ENCODE peak calls at places on chromosomes 5 and 9, in ten cellular contexts. D is GM23338, N is SK-N-SH, X is astrocyte, M is transverse colon, H is hepatocyte, I is uterus, P is kidney epithelial cell, A is ovary, Y is PC-3. G is an unnamed sample. For H3K27me3, the result is how much of the 10 kb centered on the place peaks cover.

GRCh38 chr5:68178579-68178978 is 37.0 kb upstream of the PIK3R1 start:
- DNase-seq in D (no peak), N (no peak), X (peak), M (no peak), H (peak), I (no peak), P (no peak), A (no peak), Y (peak), G (no peak)

GRCh38 chr5:67773439-67773988 is 442.0 kb upstream of the PIK3R1 start:
- DNase-seq in D (no peak), N (no peak), X (peak), M (peak), H (peak), I (no peak), P (no peak), A (no peak), Y (no peak), G (no peak)

GRCh38 chr5:113722979-113723378 is 209.5 kb downstream of the YTHDC2 start:
- DNase-seq in D (no peak), N (no peak), X (no peak), M (no peak), H (no peak), I (peak), P (no peak), A (no peak), Y (no peak), G (no peak)

GRCh38 chr5:91419571-91420537 is 36.7 kb upstream of the ARRDC3 start:
- DNase-seq in D (peak), N (peak), X (no peak), M (peak), H (peak), I (peak), P (no peak), A (peak), Y (peak), G (no peak)

GRCh38 chr5:81850932-81851331 is 100.0 kb upstream of the SSBP2 start:
- DNase-seq in D (no peak), N (no peak), X (no peak), M (no peak), H (no peak), I (no peak), P (no peak), A (no peak), Y (no peak), G (no peak)

GRCh38 chr9:13983607-13984006 is 330.3 kb downstream of the NFIB start:
- DNase-seq in D (no peak), N (no peak), X (no peak), M (no peak), H (no peak), I (no peak), P (no peak), A (no peak), Y (no peak), G (no peak)

GRCh38 chr5:14753292-14753691 is 88.8 kb downstream of the OTULIN start:
- DNase-seq in D (no peak), N (no peak), X (no peak), M (no peak), H (peak), I (no peak), P (no peak), A (no peak), Y (no peak), G (no peak)

GRCh38 chr5:142324377-142324870 is 397 bp downstream of the SPRY4 start:
- DNase-seq in D (no peak), N (peak), X (no peak), M (no peak), H (no peak), I (peak), P (no peak), A (peak), Y (no peak), G (no peak)

GRCh38 chr5:69492391-69493234 is at the start of gene OCLN:
- DNase-seq in D (peak), N (peak), X (no peak), M (peak), H (peak), I (no peak), P (no peak), A (no peak), Y (peak), G (no peak)

GRCh38 chr5:14439087-14439841 is 142.3 kb upstream of the OTULINL start:
- DNase-seq in D (no peak), N (no peak), X (no peak), M (no peak), H (no peak), I (no peak), P (no peak), A (no peak), Y (no peak), G (no peak)

GRCh38 chr5:122561209-122561608 is 213.7 kb upstream of the SNX2 start:
- DNase-seq in D (no peak), N (no peak), X (peak), M (no peak), H (no peak), I (no peak), P (no peak), A (no peak), Y (no peak), G (no peak)

GRCh38 chr9:114681594-114682332 is at the start of gene TEX48:
- DNase-seq in D (peak), N (peak), X (peak), M (peak), H (peak), I (peak), P (no peak), A (no peak), Y (peak), G (no peak)

GRCh38 chr5:78065663-78066062 is 228.8 kb downstream of the AP3B1 start:
- DNase-seq in D (peak), N (no peak), X (no peak), M (no peak), H (no peak), I (no peak), P (no peak), A (no peak), Y (peak), G (no peak)

GRCh38 chr5:59178482-59178881 is 595.6 kb downstream of the RAB3C start:
- DNase-seq in D (no peak), N (no peak), X (no peak), M (no peak), H (no peak), I (no peak), P (no peak), A (no peak), Y (no peak), G (no peak)

GRCh38 chr5:154754460-154755360 is 467 bp upstream of the LARP1 start:
- DNase-seq in D (peak), N (peak), X (peak), M (peak), H (peak), I (peak), P (peak), A (peak), Y (peak), G (peak)

GRCh38 chr9:129113645-129114304 is 2.6 kb downstream of the PTPA start:
- DNase-seq in D (no peak), N (no peak), X (no peak), M (no peak), H (no peak), I (no peak), P (no peak), A (no peak), Y (no peak), G (no peak)

GRCh38 chr5:130912088-130912487 is 253.0 kb downstream of the HINT1 start:
- DNase-seq in D (peak), N (no peak), X (no peak), M (no peak), H (no peak), I (no peak), P (no peak), A (no peak), Y (peak), G (no peak)

GRCh38 chr5:159132429-159133040 is 32.8 kb upstream of the EBF1 start:
- DNase-seq in D (no peak), N (no peak), X (no peak), M (no peak), H (no peak), I (no peak), P (no peak), A (no peak), Y (peak), G (no peak)

GRCh38 chr9:133777871-133778270 is 39.7 kb upstream of the SARDH start:
- DNase-seq in D (no peak), N (no peak), X (no peak), M (no peak), H (no peak), I (no peak), P (no peak), A (no peak), Y (no peak), G (no peak)

GRCh38 chr5:31937703-31938102 is 236.4 kb downstream of the GOLPH3 start:
- DNase-seq in D (no peak), N (no peak), X (no peak), M (no peak), H (no peak), I (no peak), P (no peak), A (no peak), Y (no peak), G (no peak)

GRCh38 chr5:108481355-108481931 is 99.5 kb upstream of the FBXL17 start:
- DNase-seq in D (peak), N (peak), X (no peak), M (no peak), H (peak), I (no peak), P (no peak), A (no peak), Y (peak), G (no peak)

GRCh38 chr5:52985306-52985705 is 3.8 kb upstream of the ITGA2 start:
- DNase-seq in D (no peak), N (no peak), X (no peak), M (no peak), H (no peak), I (no peak), P (no peak), A (no peak), Y (peak), G (no peak)

GRCh38 chr5:170584446-170584845 is 80.6 kb downstream of the KCNIP1 start:
- DNase-seq in D (no peak), N (no peak), X (no peak), M (no peak), H (no peak), I (no peak), P (no peak), A (no peak), Y (no peak), G (no peak)

GRCh38 chr5:145585443-145586148 is 249.5 kb downstream of the PRELID2 start:
- DNase-seq in D (no peak), N (no peak), X (no peak), M (no peak), H (no peak), I (no peak), P (no peak), A (no peak), Y (peak), G (no peak)

GRCh38 chr9:105127863-105128220 is 116.6 kb upstream of the SLC44A1 start:
- DNase-seq in D (no peak), N (no peak), X (peak), M (no peak), H (no peak), I (no peak), P (peak), A (no peak), Y (peak), G (no peak)

GRCh38 chr5:123673107-123673506 is 161.1 kb downstream of the CSNK1G3 start:
- DNase-seq in D (peak), N (no peak), X (no peak), M (no peak), H (peak), I (no peak), P (peak), A (no peak), Y (no peak), G (no peak)

DNA sequence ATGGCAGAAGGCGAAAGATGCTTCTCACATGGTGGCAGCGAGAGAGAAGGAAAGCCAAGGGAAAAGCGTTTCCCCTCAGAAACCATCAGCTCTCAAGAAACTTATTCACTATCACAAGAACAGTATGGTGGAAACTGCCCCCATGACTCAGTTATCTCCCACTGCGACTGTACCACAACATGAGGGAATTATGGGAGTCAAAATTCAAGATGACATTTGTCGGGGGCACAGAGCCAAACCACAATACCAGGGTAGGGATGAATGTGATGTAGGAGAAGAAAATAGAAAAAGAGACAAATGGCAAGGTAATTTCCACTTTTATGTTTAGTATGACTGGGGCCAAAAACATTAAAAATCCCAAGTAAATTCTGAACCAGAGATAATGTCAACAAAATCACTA is 216.8 kb downstream of the TRIM36 start:
- DNase-seq in D (no peak), N (no peak), X (no peak), M (no peak), H (no peak), I (no peak), P (no peak), A (no peak), Y (no peak), G (no peak)
- H3K27me3 ChIP-seq in D (under half), N (under half), X (under half), M (under half), H (under half), I (under half), P (under half), A (under half), Y (under half), G (under half)

DNA sequence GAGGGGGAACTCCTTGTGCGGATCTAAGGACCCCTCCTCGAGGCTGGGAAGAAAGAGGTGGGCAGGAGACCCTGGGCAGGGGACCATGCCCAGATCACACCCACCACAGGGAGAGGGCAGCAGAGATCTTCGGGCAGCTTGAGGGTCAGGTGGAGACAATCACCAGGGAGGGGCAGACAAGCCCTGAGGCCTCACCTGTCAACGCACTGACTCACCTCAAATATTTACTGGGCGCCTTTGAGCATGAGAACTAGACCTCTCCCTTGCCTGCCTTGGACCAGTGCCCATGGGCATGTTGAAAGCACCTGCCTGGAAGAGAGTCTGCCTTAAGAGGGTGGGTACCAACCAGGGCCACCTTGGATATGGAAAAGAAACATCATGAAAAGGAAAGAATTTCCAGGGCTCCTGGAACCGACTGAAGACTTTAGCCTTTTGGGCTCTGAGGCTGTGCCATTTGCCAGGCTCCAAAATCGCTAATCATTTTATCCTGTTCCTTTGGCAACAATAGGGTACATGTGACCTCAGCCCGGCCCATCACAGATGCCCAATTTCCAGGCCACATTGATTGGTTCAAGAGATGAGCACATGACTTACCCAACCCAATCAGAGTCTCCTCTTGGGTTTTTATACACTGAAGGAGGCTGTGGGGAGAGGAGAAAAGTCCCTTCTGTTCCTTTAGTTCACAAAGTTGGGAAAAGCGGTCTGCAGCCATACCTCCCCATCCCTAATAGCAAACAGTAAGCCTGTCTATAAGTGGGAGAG is 10.4 kb upstream of the SPINK4 start:
- DNase-seq in D (peak), N (no peak), X (no peak), M (peak), H (peak), I (no peak), P (peak), A (no peak), Y (peak), G (no peak)
- TF ChIP-seq CTCF in D (peak), N (peak), X (no peak), M (peak), H (peak), I (no peak), P (peak), A (no peak), Y (peak), G (no peak)

GRCh38 chr9:38347946-38348345 is 44.6 kb upstream of the ALDH1B1 start:
- DNase-seq in D (no peak), N (no peak), X (no peak), M (no peak), H (no peak), I (no peak), P (no peak), A (no peak), Y (no peak), G (no peak)
- H3K27me3 ChIP-seq in D (under half), N (under half), X (under half), M (under half), H (under half), I (under half), P (under half), A (under half), Y (under half), G (under half)

DNA sequence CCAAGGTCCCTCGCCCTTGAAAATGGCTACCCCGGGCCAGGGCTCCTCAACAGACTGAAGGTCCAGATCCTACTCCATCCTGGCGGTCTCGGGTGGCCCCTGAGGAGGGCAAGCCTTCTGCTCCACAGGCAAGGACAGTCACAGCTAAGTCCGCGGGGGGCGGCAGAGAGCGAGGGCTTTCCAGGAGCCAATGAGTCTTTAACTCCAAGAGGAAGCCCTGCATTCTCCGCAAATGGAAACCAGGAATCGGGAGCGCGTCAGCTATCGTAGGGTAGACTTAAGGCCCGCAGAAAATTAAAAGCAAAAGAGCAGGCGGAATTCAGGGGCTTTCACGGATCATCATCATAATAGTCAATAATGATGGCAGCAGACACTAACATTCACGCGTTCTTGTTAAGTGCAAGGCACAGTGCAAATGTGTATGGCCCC is 87.8 kb upstream of the TNFAIP8 start:
- DNase-seq in D (peak), N (peak), X (peak), M (peak), H (peak), I (peak), P (peak), A (peak), Y (peak), G (peak)
- TF ChIP-seq CTCF in D (peak), N (peak), X (peak), M (peak), H (no peak), I (peak), P (peak), A (no peak), Y (no peak), G (peak)

DNA sequence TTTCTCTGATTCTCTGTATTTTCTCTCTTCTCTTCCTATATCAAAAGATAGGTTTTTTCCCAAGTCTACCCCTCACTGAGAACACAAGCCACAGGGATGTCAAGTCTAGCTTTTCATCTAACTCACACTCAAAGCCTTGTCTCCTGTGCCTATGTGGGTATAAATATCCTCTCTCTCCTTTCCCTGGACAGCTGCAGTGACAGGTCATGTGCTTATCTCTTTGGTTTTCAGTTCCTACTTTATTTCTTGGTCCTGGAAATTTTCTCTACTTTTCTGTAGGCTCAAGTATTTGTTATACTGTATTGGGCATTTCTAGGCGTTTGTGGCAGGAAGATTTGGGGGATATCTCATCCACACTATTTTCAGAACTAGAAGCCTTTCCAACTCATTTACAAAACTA is 182.4 kb upstream of the MVB12B start:
- DNase-seq in D (no peak), N (no peak), X (no peak), M (no peak), H (no peak), I (no peak), P (no peak), A (no peak), Y (no peak), G (no peak)
- H3K27me3 ChIP-seq in D (under half), N (under half), X (under half), M (under half), H (under half), I (under half), P (under half), A (under half), Y (under half), G (under half)

GRCh38 chr9:71761938-71762353 is 6.4 kb downstream of the CEMIP2 start:
- DNase-seq in D (no peak), N (no peak), X (no peak), M (no peak), H (peak), I (no peak), P (no peak), A (no peak), Y (peak), G (no peak)
- TF ChIP-seq CTCF in D (no peak), N (no peak), X (no peak), M (no peak), H (peak), I (no peak), P (no peak), A (no peak), Y (no peak), G (no peak)

GRCh38 chr5:10559883-10560282 is 4.0 kb upstream of the ANKRD33B start:
- DNase-seq in D (no peak), N (no peak), X (no peak), M (no peak), H (no peak), I (no peak), P (no peak), A (no peak), Y (no peak), G (no peak)
- H3K27me3 ChIP-seq in D (under half), N (under half), X (under half), M (half or more), H (under half), I (under half), P (under half), A (under half), Y (under half), G (under half)

GRCh38 chr5:94672746-94673145 is 54.3 kb downstream of the SLF1 start:
- DNase-seq in D (no peak), N (no peak), X (no peak), M (no peak), H (no peak), I (no peak), P (no peak), A (no peak), Y (no peak), G (no peak)

GRCh38 chr5:94670726-94671125 is 52.3 kb downstream of the SLF1 start:
- DNase-seq in D (no peak), N (no peak), X (peak), M (no peak), H (no peak), I (no peak), P (no peak), A (no peak), Y (no peak), G (no peak)

GRCh38 chr5:94674841-94675382 is 56.4 kb downstream of the SLF1 start:
- DNase-seq in D (no peak), N (no peak), X (peak), M (no peak), H (no peak), I (no peak), P (no peak), A (no peak), Y (peak), G (no peak)
- TF ChIP-seq CTCF in D (no peak), N (no peak), X (no peak), M (no peak), H (no peak), I (no peak), P (no peak), A (no peak), Y (no peak), G (no peak)

GRCh38 chr5:139806111-139806510 is 10.5 kb downstream of the PSD2 start:
- DNase-seq in D (no peak), N (no peak), X (no peak), M (no peak), H (no peak), I (no peak), P (no peak), A (no peak), Y (no peak), G (no peak)
- H3K27me3 ChIP-seq in D (under half), N (under half), X (under half), M (under half), H (under half), I (under half), P (under half), A (under half), Y (under half), G (under half)

GRCh38 chr9:83405674-83406255 is 132.4 kb downstream of the FRMD3 start:
- DNase-seq in D (peak), N (no peak), X (no peak), M (no peak), H (no peak), I (no peak), P (no peak), A (no peak), Y (no peak), G (no peak)
- TF ChIP-seq CTCF in D (peak), N (no peak), X (no peak), M (no peak), H (no peak), I (no peak), P (no peak), A (no peak), Y (no peak), G (no peak)